ENCODE peak calls at places on chromosome 17, in nine cellular contexts. K, M, P, R, T, A, Y, L and Q are unnamed samples.

GRCh38 chr17:67272312-67273050 is 27.5 kb upstream of the HELZ start:
- DNase-seq in K (no peak), M (peak; percentile 45), P (no peak), R (no peak), T (no peak), A (no peak), Y (no peak), L (no peak), Q (no peak)

GRCh38 chr17:44464037-44464436 is 39.2 kb downstream of the GPATCH8 start:
- DNase-seq in K (no peak), M (peak; percentile 22), P (no peak), R (peak; percentile 33), T (no peak), A (no peak), Y (no peak), L (no peak), Q (no peak)

GRCh38 chr17:73091770-73092517 is 544 bp downstream of the SLC39A11 start:
- DNase-seq in K (peak; percentile 9), M (peak; percentile 41), P (peak; percentile 22), R (peak; percentile 10), T (peak; percentile 60), A (no peak), Y (no peak), L (no peak), Q (no peak)

GRCh38 chr17:82959242-82959930 is 119.6 kb upstream of the ZNF750 start:
- DNase-seq in K (no peak), M (no peak), P (peak; percentile 11), R (no peak), T (peak; percentile 33), A (no peak), Y (no peak), L (no peak), Q (no peak)

GRCh38 chr17:34883106-34884000 is 77.9 kb downstream of the CCT6B start:
- DNase-seq in K (no peak), M (no peak), P (no peak), R (no peak), T (no peak), A (no peak), Y (no peak), L (no peak), Q (no peak)

GRCh38 chr17:34207572-34207971 is 47.5 kb upstream of the CCL2 start:
- DNase-seq in K (no peak), M (no peak), P (no peak), R (peak; percentile 24), T (no peak), A (no peak), Y (no peak), L (no peak), Q (no peak)

GRCh38 chr17:50380369-50381259 is 7.6 kb downstream of the EME1 start:
- DNase-seq in K (no peak), M (no peak), P (no peak), R (no peak), T (no peak), A (no peak), Y (no peak), L (no peak), Q (no peak)

GRCh38 chr17:49443862-49444261 is 29.2 kb upstream of the PHB1 start:
- DNase-seq in K (no peak), M (no peak), P (no peak), R (peak; percentile 35), T (no peak), A (no peak), Y (no peak), L (no peak), Q (no peak)

GRCh38 chr17:78088529-78088928 is 40.0 kb downstream of the TMC6 start:
- DNase-seq in K (no peak), M (no peak), P (no peak), R (no peak), T (no peak), A (no peak), Y (no peak), L (no peak), Q (no peak)

GRCh38 chr17:3944485-3945388 is 19.5 kb downstream of the ATP2A3 start:
- DNase-seq in K (peak; percentile 42), M (peak; percentile 27), P (peak; percentile 53), R (peak; percentile 53), T (no peak), A (peak; percentile 43), Y (no peak), L (peak; percentile 40), Q (no peak)

GRCh38 chr17:38982858-38983746 is 15.9 kb upstream of the FBXO47 start:
- DNase-seq in K (peak; percentile 54), M (peak; percentile 66), P (no peak), R (peak; percentile 67), T (no peak), A (no peak), Y (peak; percentile 33), L (peak; percentile 67), Q (no peak)

GRCh38 chr17:48825446-48826381 is 5.1 kb upstream of the CALCOCO2 start:
- DNase-seq in K (no peak), M (peak; percentile 36), P (no peak), R (no peak), T (no peak), A (no peak), Y (peak; percentile 40), L (no peak), Q (no peak)

GRCh38 chr17:79832211-79833109 is 6.8 kb downstream of the CBX4 start:
- DNase-seq in K (no peak), M (peak; percentile 47), P (peak; percentile 38), R (peak; percentile 23), T (no peak), A (no peak), Y (peak; percentile 36), L (no peak), Q (no peak)

GRCh38 chr17:8518346-8518745 is 82.7 kb downstream of the NDEL1 start:
- DNase-seq in K (no peak), M (no peak), P (no peak), R (no peak), T (no peak), A (no peak), Y (no peak), L (no peak), Q (no peak)

GRCh38 chr17:80605326-80606066 is 60.9 kb downstream of the RPTOR start:
- DNase-seq in K (peak; percentile 86), M (peak; percentile 86), P (no peak), R (peak; percentile 8), T (no peak), A (no peak), Y (peak; percentile 70), L (no peak), Q (no peak)

GRCh38 chr17:64202683-64203430 is 60.2 kb downstream of the TEX2 start:
- DNase-seq in K (no peak), M (peak; percentile 82), P (no peak), R (peak; percentile 82), T (no peak), A (peak; percentile 67), Y (peak; percentile 77), L (no peak), Q (no peak)

GRCh38 chr17:41302981-41303380 is 330 bp upstream of the KRTAP29-1 start:
- DNase-seq in K (no peak), M (no peak), P (no peak), R (no peak), T (no peak), A (no peak), Y (no peak), L (no peak), Q (no peak)

GRCh38 chr17:4604111-4604644 is 19.8 kb downstream of the SMTNL2 start:
- DNase-seq in K (no peak), M (peak; percentile 65), P (peak; percentile 84), R (peak; percentile 63), T (no peak), A (no peak), Y (peak; percentile 91), L (peak; percentile 70), Q (no peak)